ENCODE peak calls at places on chromosome 1, in four cellular contexts. I, A, Y and M are unnamed samples.

GRCh38 chr1:56081151-56081550 is 498.2 kb downstream of the PLPP3 start:
- DNase-seq in I (no peak), A (no peak), Y (no peak), M (no peak)

GRCh38 chr1:1128454-1129139 is 12.7 kb upstream of the C1orf159 start:
- DNase-seq in I (no peak), A (no peak), Y (no peak), M (no peak)

GRCh38 chr1:163085041-163085903 is 16.1 kb downstream of the RGS4 start:
- DNase-seq in I (no peak), A (peak), Y (no peak), M (peak)

GRCh38 chr1:206909167-206909882 is 12.1 kb downstream of the IL24 start:
- DNase-seq in I (peak), A (no peak), Y (no peak), M (no peak)

GRCh38 chr1:239888639-239889038 is 203.0 kb upstream of the FMN2 start:
- DNase-seq in I (no peak), A (no peak), Y (no peak), M (no peak)

GRCh38 chr1:29176567-29176966 is 5.1 kb downstream of the SRSF4 start:
- DNase-seq in I (no peak), A (no peak), Y (no peak), M (no peak)

GRCh38 chr1:183580281-183580682 is 10.0 kb downstream of the NCF2 start:
- DNase-seq in I (peak), A (peak), Y (peak), M (no peak)

GRCh38 chr1:33146038-33146437 is 35.8 kb downstream of the TRIM62 start:
- DNase-seq in I (no peak), A (no peak), Y (no peak), M (no peak)

GRCh38 chr1:64042331-64043100 is 160.9 kb upstream of the UBE2U start:
- DNase-seq in I (no peak), A (peak), Y (no peak), M (peak)

GRCh38 chr1:178580096-178580495 is 67.2 kb downstream of the TEX35 start:
- DNase-seq in I (no peak), A (no peak), Y (no peak), M (no peak)

GRCh38 chr1:164519426-164519825 is 39.6 kb upstream of the PBX1 start:
- DNase-seq in I (no peak), A (no peak), Y (no peak), M (no peak)

GRCh38 chr1:68229927-68230812 is 2.2 kb downstream of the WLS start:
- DNase-seq in I (peak), A (peak), Y (no peak), M (peak)

GRCh38 chr1:81424816-81425215 is 375.9 kb upstream of the ADGRL2 start:
- DNase-seq in I (no peak), A (no peak), Y (no peak), M (no peak)

GRCh38 chr1:21814241-21814918 is 2.3 kb downstream of the LDLRAD2 start:
- DNase-seq in I (peak), A (no peak), Y (no peak), M (no peak)

GRCh38 chr1:77424236-77424635 is 142.4 kb downstream of the AK5 start:
- DNase-seq in I (no peak), A (peak), Y (no peak), M (peak)

GRCh38 chr1:118983558-118984021 is 4.6 kb downstream of the TBX15 start:
- DNase-seq in I (peak), A (no peak), Y (no peak), M (no peak)

GRCh38 chr1:233704125-233704881 is 90.4 kb downstream of the KCNK1 start:
- DNase-seq in I (no peak), A (no peak), Y (no peak), M (peak)

GRCh38 chr1:47819503-47819888 is 177.7 kb downstream of the TRABD2B start:
- DNase-seq in I (no peak), A (no peak), Y (no peak), M (no peak)

GRCh38 chr1:69410893-69411292 is 156.8 kb upstream of the LRRC7 start:
- DNase-seq in I (no peak), A (no peak), Y (no peak), M (no peak)

GRCh38 chr1:11352058-11352715 is 79.2 kb downstream of the UBIAD1 start:
- DNase-seq in I (no peak), A (no peak), Y (no peak), M (no peak)

GRCh38 chr1:115428262-115428661 is 90.2 kb upstream of the NGF start:
- DNase-seq in I (no peak), A (no peak), Y (no peak), M (peak)

GRCh38 chr1:113834716-113835115 is 22.4 kb upstream of the RSBN1 start:
- DNase-seq in I (no peak), A (no peak), Y (no peak), M (no peak)

GRCh38 chr1:31675761-31676160 is 28.1 kb downstream of the COL16A1 start:
- DNase-seq in I (no peak), A (no peak), Y (no peak), M (no peak)

GRCh38 chr1:226549937-226550670 is 1.5 kb downstream of the STUM start:
- DNase-seq in I (peak), A (peak), Y (peak), M (no peak)

GRCh38 chr1:242225770-242226573 is 227.1 kb upstream of the MAP1LC3C start:
- DNase-seq in I (no peak), A (no peak), Y (no peak), M (peak)

GRCh38 chr1:94416901-94417701 is 1.1 kb upstream of the ABCD3 start:
- DNase-seq in I (peak), A (peak), Y (no peak), M (peak)

GRCh38 chr1:5821496-5822176 is 170.6 kb downstream of the NPHP4 start:
- DNase-seq in I (no peak), A (no peak), Y (no peak), M (no peak)

GRCh38 chr1:92843046-92843423 is 11.2 kb downstream of the RPL5 start:
- DNase-seq in I (no peak), A (no peak), Y (no peak), M (no peak)

GRCh38 chr1:61078611-61079010 is 3.8 kb upstream of the NFIA start:
- DNase-seq in I (peak), A (peak), Y (no peak), M (no peak)

GRCh38 chr1:166740668-166741276 is 98.5 kb upstream of the POGK start:
- DNase-seq in I (peak), A (no peak), Y (no peak), M (no peak)

GRCh38 chr1:151944859-151945575 is 35.7 kb upstream of the THEM4 start:
- DNase-seq in I (no peak), A (no peak), Y (no peak), M (no peak)

GRCh38 chr1:32393832-32394140 is 455 bp downstream of the BSDC1 start:
- DNase-seq in I (peak), A (no peak), Y (peak), M (no peak)

GRCh38 chr1:226548281-226549093 is at the start of gene STUM:
- DNase-seq in I (peak), A (peak), Y (peak), M (peak)

DNA sequence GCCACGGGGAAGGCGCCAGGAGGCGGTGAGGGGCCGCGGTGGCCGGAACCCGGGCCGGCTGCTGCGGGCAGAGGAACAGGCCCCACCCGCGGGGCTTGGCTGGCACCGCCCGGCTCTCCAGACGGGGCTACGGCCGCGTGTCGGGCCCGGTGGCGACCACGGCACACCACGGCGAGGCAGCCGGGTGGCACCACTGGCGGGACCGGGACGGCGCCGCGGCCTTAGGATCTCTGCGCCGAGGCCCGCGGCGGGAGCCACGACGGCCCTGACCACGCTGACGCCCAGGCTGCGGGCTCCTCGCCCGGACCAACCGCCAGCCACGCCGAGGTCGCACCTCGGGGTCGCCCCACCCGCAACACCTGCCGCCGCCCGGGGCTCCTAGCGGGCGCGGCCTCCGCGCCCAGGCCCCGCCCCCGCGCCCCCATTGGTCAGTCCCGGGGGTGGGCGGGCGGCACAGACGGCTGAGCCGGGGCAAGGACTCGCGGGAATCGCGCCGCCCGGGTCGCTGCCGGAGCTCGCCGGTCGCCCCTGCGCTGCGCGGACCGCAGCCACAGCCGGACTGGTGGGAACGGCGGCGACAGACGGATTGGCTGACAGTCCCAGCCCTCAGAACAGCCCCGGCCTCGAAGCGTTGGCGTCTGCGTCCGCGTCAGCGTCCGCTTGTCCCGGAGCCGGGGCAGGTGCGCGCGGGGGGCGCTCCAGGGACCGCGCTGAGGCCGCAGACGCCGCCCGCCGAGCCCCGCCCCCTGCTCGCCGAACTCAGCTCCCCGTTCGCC is at the start of gene BMP8A:
- DNase-seq in I (peak), A (peak), Y (peak), M (no peak)
- TF ChIP-seq EZH2 in I (no peak), A (no peak), Y (no peak), M (no peak)

GRCh38 chr1:229325873-229326502 is 16.9 kb downstream of the CCSAP start:
- DNase-seq in I (no peak), A (no peak), Y (peak), M (no peak)
- H2AFZ ChIP-seq in I (no peak), A (no peak), Y (no peak), M (no peak)

DNA sequence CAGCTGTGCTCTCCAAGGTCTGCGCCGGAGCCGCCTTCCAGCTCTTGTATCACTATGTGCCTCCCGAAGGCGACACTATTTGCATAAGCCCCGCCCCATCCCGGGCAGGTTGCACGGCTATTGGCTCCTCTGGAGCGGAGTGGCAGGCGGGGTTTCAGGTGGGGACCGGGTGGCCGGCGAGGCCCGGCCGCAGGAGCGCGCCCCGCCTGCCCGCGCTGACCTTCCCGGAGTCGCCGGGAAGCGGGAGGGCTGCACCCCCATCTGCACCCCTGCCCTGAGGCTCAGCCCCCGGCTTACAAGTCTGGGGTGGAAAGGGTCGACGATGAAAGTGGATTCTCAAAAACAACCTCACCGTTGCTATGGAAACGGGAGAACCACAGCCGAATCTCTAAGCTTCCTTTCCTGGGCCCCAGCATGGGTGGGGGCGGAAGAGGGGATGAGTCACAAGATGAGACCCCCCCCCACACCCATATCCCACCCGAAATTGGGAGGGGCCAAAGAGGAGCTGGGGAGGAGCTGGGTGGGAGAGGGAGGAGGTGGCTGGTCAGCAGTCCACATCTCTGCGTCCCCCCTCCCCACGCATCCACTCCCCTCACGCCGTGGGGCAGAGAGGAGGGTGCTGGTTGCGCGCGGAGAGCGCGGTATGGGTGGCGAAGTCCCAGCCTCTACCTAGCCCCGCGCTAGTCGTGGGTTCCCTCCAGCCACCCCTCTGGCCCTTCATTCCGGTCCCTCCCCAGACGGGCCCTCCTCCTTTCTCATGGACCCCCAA is at the start of gene HPCAL4:
- DNase-seq in I (peak), A (peak), Y (peak), M (peak)
- TF ChIP-seq EZH2 in I (no peak), A (no peak), Y (no peak), M (no peak)

GRCh38 chr1:205258313-205259176 is 30.8 kb downstream of the TMCC2 start:
- DNase-seq in I (no peak), A (no peak), Y (no peak), M (peak)
- H2AFZ ChIP-seq in I (no peak), A (no peak), Y (no peak), M (peak)

GRCh38 chr1:58722967-58723366 is 23.1 kb upstream of the MYSM1 start:
- DNase-seq in I (no peak), A (no peak), Y (peak), M (no peak)

GRCh38 chr1:58718435-58718834 is 18.6 kb upstream of the MYSM1 start:
- DNase-seq in I (no peak), A (peak), Y (no peak), M (no peak)

GRCh38 chr1:58722414-58722813 is 22.6 kb upstream of the MYSM1 start:
- DNase-seq in I (no peak), A (no peak), Y (no peak), M (no peak)

GRCh38 chr1:58720680-58721079 is 20.8 kb upstream of the MYSM1 start:
- DNase-seq in I (no peak), A (no peak), Y (no peak), M (peak)

DNA sequence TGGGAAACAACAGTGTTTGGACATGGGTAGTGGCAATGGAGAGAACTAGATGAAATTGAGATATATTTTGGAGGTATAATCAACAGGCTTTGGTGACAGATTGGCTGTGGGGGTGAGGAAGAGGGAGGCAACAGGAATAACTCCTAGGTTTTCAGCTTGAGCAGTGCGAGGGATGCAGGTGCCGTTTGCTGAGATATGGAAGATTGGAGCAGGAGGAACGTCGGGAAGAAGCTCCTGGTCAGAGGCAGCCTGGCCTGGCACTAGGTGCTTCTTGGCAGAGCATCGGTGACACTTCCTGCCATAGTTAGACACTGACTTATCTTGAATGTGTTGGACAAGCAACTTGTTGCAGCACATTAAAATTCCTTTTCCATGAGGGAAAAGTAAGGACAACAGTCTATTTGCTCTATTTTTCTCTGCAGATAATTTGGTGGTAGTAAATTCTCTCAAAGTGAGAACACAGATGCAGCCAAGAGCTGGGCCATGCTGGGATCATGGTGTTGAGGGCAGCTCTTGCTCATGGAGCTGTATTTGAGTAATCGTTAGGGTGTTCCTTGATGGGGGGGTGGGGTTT is 21.5 kb upstream of the MYSM1 start:
- DNase-seq in I (no peak), A (no peak), Y (no peak), M (no peak)
- TF ChIP-seq EZH2 in I (no peak), A (no peak), Y (no peak), M (no peak)

DNA sequence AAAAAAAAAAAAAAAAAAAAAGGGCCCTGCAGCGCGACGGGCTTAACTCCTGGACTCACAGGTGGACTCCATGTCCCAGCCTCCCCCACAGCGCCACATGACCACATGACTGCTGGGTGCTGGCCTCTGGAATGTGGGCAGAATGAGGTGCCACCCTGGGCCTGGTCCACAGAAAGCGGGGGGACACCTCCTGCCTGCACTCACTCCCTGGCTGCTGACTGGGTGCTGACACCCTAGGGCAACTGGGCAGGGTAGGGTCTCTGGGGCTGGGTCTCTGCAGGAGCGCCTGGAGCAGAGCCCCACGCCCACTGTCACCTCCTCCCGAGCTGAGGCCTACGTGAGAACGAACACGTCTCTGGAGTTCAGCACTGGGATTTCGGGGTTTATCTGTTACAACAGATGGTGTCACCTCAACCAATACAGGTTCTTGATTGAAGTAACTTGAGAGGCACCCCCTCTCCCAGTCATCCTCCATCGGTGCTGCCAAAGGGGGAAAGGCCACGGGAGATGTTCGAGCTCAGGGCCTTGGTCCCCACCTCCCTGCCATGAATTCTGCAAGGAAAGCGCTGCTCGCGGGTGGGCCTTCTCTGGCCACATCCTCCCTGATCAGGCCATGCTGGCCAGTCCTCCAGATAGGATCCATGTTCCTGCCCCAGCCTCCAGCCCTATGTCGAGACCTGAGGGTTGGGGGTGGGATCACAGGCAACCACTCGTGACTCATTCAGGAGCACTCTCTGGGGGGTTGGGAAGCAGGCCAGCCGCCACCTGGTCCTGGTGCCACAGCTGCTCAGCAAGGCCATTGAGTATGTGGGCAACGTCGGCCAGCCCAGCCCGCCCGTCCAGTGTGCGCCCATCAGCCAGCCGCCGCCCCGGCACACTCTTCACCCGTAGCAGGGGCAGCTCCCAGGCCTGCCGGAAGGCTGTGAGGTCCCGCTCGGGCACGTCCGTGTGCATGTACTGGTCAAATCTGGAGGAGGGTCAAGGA is 5.4 kb downstream of the CPLANE2 start:
- DNase-seq in I (no peak), A (no peak), Y (no peak), M (no peak)
- H2AFZ ChIP-seq in I (no peak), A (no peak), Y (no peak), M (peak)

GRCh38 chr1:220877348-220878095 is 1.7 kb upstream of the HLX start:
- DNase-seq in I (peak), A (no peak), Y (no peak), M (no peak)
- TF ChIP-seq EZH2 in I (peak), A (peak), Y (no peak), M (peak)